ENCODE peak calls at places on chromosomes 4 and X, in four cellular contexts. B, P, T and Y are unnamed samples.

GRCh38 chr4:74320559-74321118 is 12.4 kb downstream of the EPGN start:
- DNase-seq in B (no peak), P (no peak), T (no peak), Y (no peak)

GRCh38 chrX:78886550-78886949 is 58.6 kb upstream of the P2RY10 start:
- DNase-seq in B (no peak), P (no peak), T (no peak), Y (no peak)

GRCh38 chr4:114495471-114495928 is 103.1 kb upstream of the UGT8 start:
- DNase-seq in B (no peak), P (no peak), T (no peak), Y (no peak)

GRCh38 chr4:176611351-176611750 is 181.4 kb downstream of the VEGFC start:
- DNase-seq in B (no peak), P (no peak), T (no peak), Y (no peak)

GRCh38 chr4:42519803-42520417 is 122.6 kb downstream of the SHISA3 start:
- DNase-seq in B (no peak), P (no peak), T (no peak), Y (no peak)

GRCh38 chr4:11914406-11914805 is 485.7 kb upstream of the HS3ST1 start:
- DNase-seq in B (no peak), P (no peak), T (no peak), Y (no peak)

GRCh38 chr4:180057198-180057821 is 2185.9 kb upstream of the TENM3 start:
- DNase-seq in B (no peak), P (no peak), T (no peak), Y (no peak)

GRCh38 chrX:22952011-22952410 is 47.7 kb upstream of the DDX53 start:
- DNase-seq in B (no peak), P (no peak), T (no peak), Y (no peak)

GRCh38 chr4:109699553-109700225 is 3.6 kb downstream of the CASP6 start:
- DNase-seq in B (no peak), P (no peak), T (no peak), Y (no peak)

GRCh38 chr4:124936427-124936826 is 223.9 kb upstream of the ANKRD50 start:
- DNase-seq in B (no peak), P (no peak), T (no peak), Y (no peak)

GRCh38 chr4:128068927-128069326 is 7.8 kb downstream of the LARP1B start:
- DNase-seq in B (no peak), P (no peak), T (peak), Y (no peak)

GRCh38 chr4:13765535-13765934 is 138.0 kb upstream of the BOD1L1 start:
- DNase-seq in B (no peak), P (no peak), T (no peak), Y (no peak)

GRCh38 chr4:54073481-54073880 is 9.1 kb upstream of the CHIC2 start:
- DNase-seq in B (no peak), P (no peak), T (no peak), Y (no peak)

GRCh38 chrX:47877327-47877726 is 40.6 kb downstream of the ZNF81 start:
- DNase-seq in B (no peak), P (no peak), T (no peak), Y (no peak)

GRCh38 chrX:105837227-105837626 is 14.9 kb downstream of the NRK start:
- DNase-seq in B (no peak), P (no peak), T (peak), Y (no peak)

GRCh38 chrX:149131780-149132179 is 373.3 kb downstream of the IDS start:
- DNase-seq in B (no peak), P (no peak), T (no peak), Y (no peak)

GRCh38 chr4:118280501-118281218 is 72.1 kb downstream of the PRSS12 start:
- DNase-seq in B (no peak), P (no peak), T (no peak), Y (no peak)

GRCh38 chr4:32847466-32847865 is 2127.3 kb downstream of the PCDH7 start:
- DNase-seq in B (no peak), P (no peak), T (no peak), Y (no peak)